ENCODE peak calls at places on chromosomes 13 and 19, in four cellular contexts. H is A172, B is B cell, U is kidney epithelial cell. W is an unnamed sample.

GRCh38 chr19:55486971-55487883 is 1.0 kb upstream of the SSC5D start:
- DNase-seq in B (peak; percentile 57), H (peak; percentile 94), U (peak; percentile 85), W (no peak)

GRCh38 chr13:43285891-43286602 is 262.7 kb downstream of the DNAJC15 start:
- DNase-seq in U (peak; percentile 67), B (no peak), H (peak; percentile 29), W (no peak)

GRCh38 chr19:19214892-19215291 is 3.1 kb downstream of the NCAN start:
- DNase-seq in B (no peak), H (peak; percentile 33), U (no peak), W (peak; percentile 30)

GRCh38 chr13:82654851-82655517 is 1227.3 kb downstream of the SLITRK1 start:
- DNase-seq in B (no peak), U (no peak), H (peak; percentile 16), W (no peak)

GRCh38 chr13:38518328-38518727 is 168.5 kb upstream of the FREM2 start:
- DNase-seq in H (no peak), U (no peak), B (no peak), W (no peak)

GRCh38 chr13:21988624-21989023 is 317.8 kb downstream of the FGF9 start:
- DNase-seq in U (no peak), B (no peak), H (no peak), W (no peak)

GRCh38 chr19:2050991-2051770 is at the start of gene MKNK2:
- DNase-seq in B (peak; percentile 96), U (no peak), H (peak; percentile 72), W (peak; percentile 97)

GRCh38 chr13:48542581-48543341 is 9.9 kb upstream of the RCBTB2 start:
- DNase-seq in U (no peak), B (no peak), H (no peak), W (peak; percentile 48)

GRCh38 chr19:2607712-2608601 is 94.5 kb downstream of the GNG7 start:
- DNase-seq in H (no peak), U (no peak), B (no peak), W (no peak)

GRCh38 chr13:23634897-23635296 is 64.7 kb downstream of the TNFRSF19 start:
- DNase-seq in U (no peak), B (no peak), H (no peak), W (no peak)

GRCh38 chr13:76783798-76784197 is 102.4 kb downstream of the KCTD12 start:
- DNase-seq in H (no peak), B (no peak), U (no peak), W (no peak)

GRCh38 chr19:42540071-42540553 is 11.8 kb upstream of the CEACAM1 start:
- DNase-seq in H (no peak), U (no peak), B (peak; percentile 1), W (no peak)

GRCh38 chr19:51441410-51442390 is 16.6 kb downstream of the SIGLEC8 start:
- DNase-seq in B (peak; percentile 34), H (peak; percentile 8), U (no peak), W (peak; percentile 45)